ENCODE peak calls at places on chromosomes 5 and 9, in eight cellular contexts. C is IMR-90, S is WERI-Rb-1, F is GM06990, X is lower lobe of right lung, J is left lung, O is AG04450, T is suprapubic skin. I is an unnamed sample.

GRCh38 chr5:155150012-155150411 is 136.5 kb downstream of the KIF4B start:
- DNase-seq in C (no peak), S (no peak), F (no peak), X (no peak), J (no peak), O (no peak), T (no peak), I (no peak)

GRCh38 chr9:128361296-128361980 is 9.7 kb upstream of the URM1 start:
- DNase-seq in C (no peak), S (no peak), F (no peak), X (no peak), J (no peak), O (no peak), T (no peak), I (no peak)

GRCh38 chr9:13279284-13280162 is at the start of gene MPDZ:
- DNase-seq in C (peak; percentile 66), S (peak; percentile 74), F (no peak), X (peak; percentile 62), J (peak; percentile 53), O (no peak), T (peak; percentile 80), I (peak; percentile 67)

GRCh38 chr5:16669776-16670175 is 53.0 kb upstream of the RETREG1 start:
- DNase-seq in C (peak; percentile 92), S (no peak), F (no peak), X (no peak), J (no peak), O (peak; percentile 67), T (no peak), I (no peak)

GRCh38 chr5:93735378-93735777 is 6.0 kb downstream of the POU5F2 start:
- DNase-seq in C (peak; percentile 59), S (no peak), F (no peak), X (no peak), J (no peak), O (peak; percentile 10), T (no peak), I (no peak)

GRCh38 chr5:26610581-26610980 is 427.8 kb downstream of the CDH9 start:
- DNase-seq in C (no peak), S (no peak), F (no peak), X (no peak), J (no peak), O (no peak), T (no peak), I (no peak)

GRCh38 chr5:54491326-54491725 is 26.2 kb upstream of the SNX18 start:
- DNase-seq in C (no peak), S (no peak), F (no peak), X (no peak), J (no peak), O (no peak), T (no peak), I (no peak)

GRCh38 chr9:136805207-136805740 is 2.5 kb upstream of the RABL6 start:
- DNase-seq in C (no peak), S (no peak), F (no peak), X (no peak), J (no peak), O (no peak), T (no peak), I (peak; percentile 30)

GRCh38 chr5:116320486-116320885 is 235.7 kb downstream of the COMMD10 start:
- DNase-seq in C (peak; percentile 46), S (no peak), F (no peak), X (no peak), J (no peak), O (no peak), T (no peak), I (no peak)

GRCh38 chr5:141668601-141669265 is 13.3 kb downstream of the ARAP3 start:
- DNase-seq in C (peak; percentile 77), S (no peak), F (no peak), X (no peak), J (no peak), O (no peak), T (no peak), I (peak; percentile 87)

GRCh38 chr9:112249277-112249676 is 74.2 kb upstream of the SUSD1 start:
- DNase-seq in C (peak; percentile 39), S (no peak), F (peak; percentile 37), X (no peak), J (no peak), O (no peak), T (no peak), I (no peak)

GRCh38 chr5:176743136-176743827 is 67.1 kb upstream of the UNC5A start:
- DNase-seq in C (no peak), S (peak; percentile 17), F (no peak), X (no peak), J (peak; percentile 18), O (no peak), T (peak; percentile 79), I (peak; percentile 35)

GRCh38 chr5:176742246-176743105 is 67.9 kb upstream of the UNC5A start:
- DNase-seq in C (no peak), S (no peak), F (no peak), X (no peak), J (peak; percentile 4), O (no peak), T (peak; percentile 28), I (peak; percentile 26)

GRCh38 chr5:176741566-176742211 is 68.7 kb upstream of the UNC5A start:
- DNase-seq in C (no peak), S (no peak), F (no peak), X (no peak), J (no peak), O (no peak), T (peak; percentile 48), I (peak; percentile 18)

GRCh38 chr5:176744584-176744965 is 65.8 kb upstream of the UNC5A start:
- DNase-seq in C (no peak), S (no peak), F (no peak), X (no peak), J (no peak), O (no peak), T (peak; percentile 28), I (no peak)

DNA sequence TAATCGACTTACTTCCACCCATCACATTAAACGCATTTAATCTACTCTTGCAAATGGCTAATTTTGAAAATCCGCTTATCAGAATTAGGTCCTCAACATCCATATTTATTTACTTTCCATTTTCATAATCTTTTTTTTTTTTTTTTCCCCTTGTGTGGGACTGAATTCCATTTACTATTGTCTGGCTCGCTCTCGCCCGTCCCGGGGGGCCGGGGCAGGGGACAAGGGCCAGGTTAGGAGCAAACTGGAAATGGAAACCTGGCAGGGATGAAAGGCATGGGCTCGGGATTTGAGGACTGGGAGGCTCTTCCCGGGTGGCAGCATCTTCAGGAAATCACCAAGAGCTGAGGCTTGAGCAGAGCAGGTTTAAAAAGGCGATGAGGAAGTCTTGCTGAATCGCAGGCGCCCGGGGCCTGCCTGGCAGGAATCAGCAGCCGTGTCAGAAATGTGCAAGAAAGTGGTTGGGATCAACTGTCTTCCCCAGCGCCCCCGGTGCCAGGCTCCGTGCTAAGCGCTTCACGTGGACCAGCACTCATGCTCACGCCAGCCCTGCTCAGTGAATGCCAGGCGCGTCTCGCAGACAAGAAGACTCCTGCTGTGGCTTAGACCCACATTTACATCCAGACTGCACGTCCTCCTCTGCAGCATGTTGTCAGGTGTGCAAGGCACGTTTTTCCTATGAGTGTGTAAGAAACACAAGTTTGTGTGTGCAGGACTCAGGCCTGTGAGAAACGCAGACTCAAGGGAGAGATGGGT is 66.4 kb upstream of the UNC5A start:
- DNase-seq in C (no peak), S (no peak), F (no peak), X (no peak), J (peak; percentile 21), O (no peak), T (peak; percentile 34), I (no peak)
- H3K4me3 ChIP-seq in C (no peak overlapping the region), S (peak overlapping the region; percentile 34), F (no peak overlapping the region), X (no peak overlapping the region), J (no peak overlapping the region), O (no peak overlapping the region), T (no peak overlapping the region), I (no peak overlapping the region)

GRCh38 chr9:19036611-19037010 is 3.6 kb upstream of the SAXO1 start:
- DNase-seq in C (no peak), S (no peak), F (no peak), X (no peak), J (no peak), O (no peak), T (no peak), I (no peak)
- TF ChIP-seq CTCF in C (no peak), S (peak; percentile 37), F (no peak), X (no peak), J (no peak), O (no peak), T (no peak), I (no peak)

DNA sequence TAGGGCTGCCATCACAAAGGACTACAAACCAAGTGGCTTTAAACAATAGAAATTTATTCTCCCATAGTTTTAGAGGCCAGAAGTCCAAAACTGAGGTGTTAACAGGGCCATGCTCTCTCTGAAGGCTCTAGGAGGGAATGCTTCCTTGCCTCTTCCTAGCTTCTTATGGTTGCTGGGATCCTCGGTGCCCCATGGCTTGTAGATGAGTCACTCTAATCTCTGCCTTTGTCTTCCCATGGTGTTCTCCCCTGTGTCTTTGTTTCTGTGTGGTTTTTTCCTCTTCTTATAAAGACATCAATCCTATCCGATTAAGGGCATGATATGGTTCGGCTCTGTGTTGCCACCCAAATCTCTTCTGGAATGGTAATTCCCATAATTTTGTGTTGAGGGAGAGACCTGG is 178.8 kb upstream of the NREP start:
- DNase-seq in C (no peak), S (no peak), F (no peak), X (no peak), J (no peak), O (no peak), T (no peak), I (no peak)
- H3K4me3 ChIP-seq in C (no peak overlapping the region), S (no peak overlapping the region), F (no peak overlapping the region), X (no peak overlapping the region), J (no peak overlapping the region), O (no peak overlapping the region), T (no peak overlapping the region), I (no peak overlapping the region)

GRCh38 chr5:80341376-80341775 is 21.6 kb downstream of the SPZ1 start:
- DNase-seq in C (no peak), S (no peak), F (no peak), X (no peak), J (no peak), O (no peak), T (no peak), I (no peak)

GRCh38 chr5:80343067-80343466 is 23.3 kb downstream of the SPZ1 start:
- DNase-seq in C (peak; percentile 4), S (no peak), F (no peak), X (no peak), J (no peak), O (no peak), T (no peak), I (no peak)

GRCh38 chr5:80346055-80346454 is 26.3 kb downstream of the SPZ1 start:
- DNase-seq in C (no peak), S (peak; percentile 59), F (no peak), X (no peak), J (no peak), O (no peak), T (no peak), I (no peak)
- TF ChIP-seq CTCF in C (peak; percentile 14), S (peak; percentile 68), F (peak; percentile 67), X (peak; percentile 34), J (no peak), O (peak; percentile 37), T (no peak), I (no peak)